ENCODE peak calls at places on chromosomes 4 and X, in five cellular contexts. One of them, this sample, is unnamed.

GRCh38 chr4:82886145-82886942 is 4.6 kb downstream of the SEC31A start:
- DNase-seq in endodermal cell: no peak
- DNase-seq in CD4-positive, alpha-beta T cell: no peak
- DNase-seq in progenitor cell of endocrine pancreas: no peak
- DNase-seq in tibial nerve: no peak
- DNase-seq in this sample: no peak

GRCh38 chr4:11720292-11720691 is 291.6 kb upstream of the HS3ST1 start:
- DNase-seq in CD4-positive, alpha-beta T cell: no peak
- DNase-seq in tibial nerve: no peak
- DNase-seq in endodermal cell: no peak
- DNase-seq in progenitor cell of endocrine pancreas: no peak
- DNase-seq in this sample: no peak

GRCh38 chr4:8765084-8765483 is 106.6 kb downstream of the HMX1 start:
- DNase-seq in CD4-positive, alpha-beta T cell: no peak
- DNase-seq in tibial nerve: no peak
- DNase-seq in endodermal cell: peak; percentile 37
- DNase-seq in progenitor cell of endocrine pancreas: no peak
- DNase-seq in this sample: no peak

GRCh38 chr4:14165253-14165942 is 537.9 kb upstream of the BOD1L1 start:
- DNase-seq in CD4-positive, alpha-beta T cell: no peak
- DNase-seq in endodermal cell: no peak
- DNase-seq in progenitor cell of endocrine pancreas: no peak
- DNase-seq in tibial nerve: no peak
- DNase-seq in this sample: no peak

GRCh38 chr4:74838746-74839370 is 44.5 kb upstream of the BTC start:
- DNase-seq in progenitor cell of endocrine pancreas: no peak
- DNase-seq in endodermal cell: no peak
- DNase-seq in tibial nerve: no peak
- DNase-seq in CD4-positive, alpha-beta T cell: no peak
- DNase-seq in this sample: no peak

GRCh38 chrX:129540068-129540653 is at the start of gene OCRL:
- DNase-seq in tibial nerve: peak; percentile 35
- DNase-seq in CD4-positive, alpha-beta T cell: peak; percentile 33
- DNase-seq in progenitor cell of endocrine pancreas: peak; percentile 81
- DNase-seq in endodermal cell: peak; percentile 89
- DNase-seq in this sample: peak; percentile 46

GRCh38 chrX:103607385-103608304 is at the start of gene TCEAL3:
- DNase-seq in progenitor cell of endocrine pancreas: peak; percentile 30
- DNase-seq in endodermal cell: peak; percentile 87
- DNase-seq in CD4-positive, alpha-beta T cell: peak; percentile 18
- DNase-seq in tibial nerve: peak; percentile 31
- DNase-seq in this sample: peak; percentile 26

GRCh38 chr4:76539979-76540378 is 105.0 kb downstream of the SHROOM3 start:
- DNase-seq in progenitor cell of endocrine pancreas: no peak
- DNase-seq in CD4-positive, alpha-beta T cell: no peak
- DNase-seq in tibial nerve: no peak
- DNase-seq in endodermal cell: no peak
- DNase-seq in this sample: no peak

GRCh38 chr4:1793496-1793840 is 375 bp downstream of the FGFR3 start:
- DNase-seq in CD4-positive, alpha-beta T cell: peak; percentile 20
- DNase-seq in tibial nerve: no peak
- DNase-seq in progenitor cell of endocrine pancreas: no peak
- DNase-seq in endodermal cell: peak; percentile 80
- DNase-seq in this sample: no peak

GRCh38 chr4:181827246-181827645 is 416.0 kb upstream of the TENM3 start:
- DNase-seq in endodermal cell: no peak
- DNase-seq in CD4-positive, alpha-beta T cell: no peak
- DNase-seq in tibial nerve: no peak
- DNase-seq in progenitor cell of endocrine pancreas: no peak
- DNase-seq in this sample: no peak

GRCh38 chrX:131970347-131970746 is 52.8 kb upstream of the STK26 start:
- DNase-seq in CD4-positive, alpha-beta T cell: no peak
- DNase-seq in tibial nerve: no peak
- DNase-seq in progenitor cell of endocrine pancreas: no peak
- DNase-seq in endodermal cell: no peak
- DNase-seq in this sample: no peak

GRCh38 chrX:50827996-50828395 is 14.0 kb upstream of the SHROOM4 start:
- DNase-seq in progenitor cell of endocrine pancreas: no peak
- DNase-seq in endodermal cell: no peak
- DNase-seq in tibial nerve: no peak
- DNase-seq in CD4-positive, alpha-beta T cell: no peak
- DNase-seq in this sample: no peak

GRCh38 chrX:110915579-110915978 is 120.0 kb upstream of the CHRDL1 start:
- DNase-seq in CD4-positive, alpha-beta T cell: no peak
- DNase-seq in progenitor cell of endocrine pancreas: no peak
- DNase-seq in endodermal cell: no peak
- DNase-seq in tibial nerve: no peak
- DNase-seq in this sample: no peak

GRCh38 chrX:50107470-50107869 is 93.3 kb downstream of the AKAP4 start:
- DNase-seq in endodermal cell: no peak
- DNase-seq in tibial nerve: no peak
- DNase-seq in progenitor cell of endocrine pancreas: no peak
- DNase-seq in CD4-positive, alpha-beta T cell: no peak
- DNase-seq in this sample: no peak

GRCh38 chr4:147498031-147498700 is 17.3 kb downstream of the EDNRA start:
- DNase-seq in progenitor cell of endocrine pancreas: no peak
- DNase-seq in endodermal cell: no peak
- DNase-seq in tibial nerve: no peak
- DNase-seq in CD4-positive, alpha-beta T cell: no peak
- DNase-seq in this sample: no peak

GRCh38 chr4:172996571-172997216 is 171.9 kb upstream of the GALNT7 start:
- DNase-seq in progenitor cell of endocrine pancreas: no peak
- DNase-seq in endodermal cell: no peak
- DNase-seq in tibial nerve: no peak
- DNase-seq in CD4-positive, alpha-beta T cell: no peak
- DNase-seq in this sample: no peak

GRCh38 chr4:123588631-123589223 is 192.1 kb downstream of the SPRY1 start:
- DNase-seq in tibial nerve: no peak
- DNase-seq in progenitor cell of endocrine pancreas: no peak
- DNase-seq in CD4-positive, alpha-beta T cell: no peak
- DNase-seq in endodermal cell: no peak
- DNase-seq in this sample: no peak

GRCh38 chr4:65791111-65791806 is 121.0 kb upstream of the EPHA5 start:
- DNase-seq in endodermal cell: no peak
- DNase-seq in progenitor cell of endocrine pancreas: no peak
- DNase-seq in tibial nerve: no peak
- DNase-seq in CD4-positive, alpha-beta T cell: no peak
- DNase-seq in this sample: no peak

GRCh38 chr4:29805871-29806480 is 914.2 kb upstream of the PCDH7 start:
- DNase-seq in CD4-positive, alpha-beta T cell: no peak
- DNase-seq in endodermal cell: no peak
- DNase-seq in progenitor cell of endocrine pancreas: no peak
- DNase-seq in tibial nerve: no peak
- DNase-seq in this sample: no peak

GRCh38 chr4:67573193-67573592 is 14.7 kb downstream of the STAP1 start:
- DNase-seq in endodermal cell: no peak
- DNase-seq in progenitor cell of endocrine pancreas: no peak
- DNase-seq in tibial nerve: no peak
- DNase-seq in CD4-positive, alpha-beta T cell: no peak
- DNase-seq in this sample: no peak

GRCh38 chrX:152892499-152892898 is 5.4 kb upstream of the ZNF185 start:
- DNase-seq in progenitor cell of endocrine pancreas: no peak
- DNase-seq in tibial nerve: no peak
- DNase-seq in endodermal cell: no peak
- DNase-seq in CD4-positive, alpha-beta T cell: no peak
- DNase-seq in this sample: no peak

GRCh38 chrX:111013778-111014455 is 82.1 kb upstream of the PAK3 start:
- DNase-seq in endodermal cell: no peak
- DNase-seq in tibial nerve: no peak
- DNase-seq in progenitor cell of endocrine pancreas: no peak
- DNase-seq in CD4-positive, alpha-beta T cell: no peak
- DNase-seq in this sample: no peak

GRCh38 chr4:53981066-53981465 is 83.3 kb downstream of the CHIC2 start:
- DNase-seq in tibial nerve: no peak
- DNase-seq in endodermal cell: no peak
- DNase-seq in CD4-positive, alpha-beta T cell: no peak
- DNase-seq in progenitor cell of endocrine pancreas: no peak
- DNase-seq in this sample: no peak

GRCh38 chr4:40196724-40197281 is at the start of gene RHOH:
- DNase-seq in endodermal cell: peak; percentile 61
- DNase-seq in progenitor cell of endocrine pancreas: no peak
- DNase-seq in CD4-positive, alpha-beta T cell: peak; percentile 53
- DNase-seq in tibial nerve: no peak
- DNase-seq in this sample: no peak

GRCh38 chrX:36609653-36610585 is 398.2 kb upstream of the FAM47C start:
- DNase-seq in CD4-positive, alpha-beta T cell: no peak
- DNase-seq in endodermal cell: no peak
- DNase-seq in progenitor cell of endocrine pancreas: no peak
- DNase-seq in tibial nerve: no peak
- DNase-seq in this sample: no peak

GRCh38 chr4:95124906-95125504 is 367.2 kb downstream of the BMPR1B start:
- DNase-seq in endodermal cell: peak; percentile 75
- DNase-seq in CD4-positive, alpha-beta T cell: no peak
- DNase-seq in tibial nerve: no peak
- DNase-seq in progenitor cell of endocrine pancreas: no peak
- DNase-seq in this sample: no peak

GRCh38 chr4:87428979-87429378 is 6.6 kb downstream of the NUDT9 start:
- DNase-seq in tibial nerve: no peak
- DNase-seq in CD4-positive, alpha-beta T cell: no peak
- DNase-seq in progenitor cell of endocrine pancreas: no peak
- DNase-seq in endodermal cell: no peak
- DNase-seq in this sample: no peak

GRCh38 chr4:167032876-167033275 is 201.4 kb downstream of the SPOCK3 start:
- DNase-seq in progenitor cell of endocrine pancreas: no peak
- DNase-seq in CD4-positive, alpha-beta T cell: no peak
- DNase-seq in endodermal cell: no peak
- DNase-seq in tibial nerve: no peak
- DNase-seq in this sample: no peak

GRCh38 chr4:28675582-28675981 is 1814.9 kb downstream of the STIM2 start:
- DNase-seq in progenitor cell of endocrine pancreas: no peak
- DNase-seq in endodermal cell: no peak
- DNase-seq in tibial nerve: no peak
- DNase-seq in CD4-positive, alpha-beta T cell: no peak
- DNase-seq in this sample: no peak

GRCh38 chr4:167908816-167909215 is 183.5 kb upstream of the ANXA10 start:
- DNase-seq in CD4-positive, alpha-beta T cell: no peak
- DNase-seq in progenitor cell of endocrine pancreas: no peak
- DNase-seq in tibial nerve: no peak
- DNase-seq in endodermal cell: no peak
- DNase-seq in this sample: no peak

GRCh38 chr4:7660640-7661039 is 225.9 kb upstream of the PSAPL1 start:
- DNase-seq in endodermal cell: peak; percentile 72
- DNase-seq in CD4-positive, alpha-beta T cell: no peak
- DNase-seq in tibial nerve: no peak
- DNase-seq in progenitor cell of endocrine pancreas: no peak
- DNase-seq in this sample: no peak

GRCh38 chr4:52095374-52095773 is 44.3 kb downstream of the SPATA18 start:
- DNase-seq in tibial nerve: no peak
- DNase-seq in progenitor cell of endocrine pancreas: no peak
- DNase-seq in endodermal cell: no peak
- DNase-seq in CD4-positive, alpha-beta T cell: no peak
- DNase-seq in this sample: no peak
- TF ChIP-seq CTCF in tibial nerve: no peak
- TF ChIP-seq CTCF in progenitor cell of endocrine pancreas: no peak
- TF ChIP-seq CTCF in endodermal cell: no peak
- TF ChIP-seq CTCF in CD4-positive, alpha-beta T cell: no peak
- TF ChIP-seq CTCF in this sample: no peak

DNA sequence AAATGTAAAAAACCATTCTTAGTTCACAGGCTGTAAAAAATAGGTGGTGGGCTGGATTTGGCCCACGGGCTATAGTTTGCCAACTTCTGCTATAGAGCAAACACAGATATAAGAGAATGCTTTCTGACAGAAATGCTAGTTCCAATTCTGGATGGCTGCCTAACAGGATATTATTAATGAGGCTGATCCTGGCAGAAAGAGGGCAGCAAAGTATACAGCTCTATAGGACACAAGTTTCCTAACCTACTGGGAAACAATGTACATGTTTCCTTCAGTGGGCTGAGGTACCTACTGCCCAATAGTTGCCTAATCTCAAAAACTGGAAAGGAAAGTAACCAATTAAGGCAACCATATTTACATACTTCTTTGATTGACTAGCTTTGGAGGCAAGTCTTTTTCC is 58.2 kb upstream of the UCP1 start:
- DNase-seq in endodermal cell: no peak
- DNase-seq in tibial nerve: no peak
- DNase-seq in progenitor cell of endocrine pancreas: no peak
- DNase-seq in CD4-positive, alpha-beta T cell: no peak
- DNase-seq in this sample: no peak
- TF ChIP-seq CTCF in endodermal cell: no peak
- TF ChIP-seq CTCF in tibial nerve: no peak
- TF ChIP-seq CTCF in progenitor cell of endocrine pancreas: no peak
- TF ChIP-seq CTCF in CD4-positive, alpha-beta T cell: no peak
- TF ChIP-seq CTCF in this sample: no peak

DNA sequence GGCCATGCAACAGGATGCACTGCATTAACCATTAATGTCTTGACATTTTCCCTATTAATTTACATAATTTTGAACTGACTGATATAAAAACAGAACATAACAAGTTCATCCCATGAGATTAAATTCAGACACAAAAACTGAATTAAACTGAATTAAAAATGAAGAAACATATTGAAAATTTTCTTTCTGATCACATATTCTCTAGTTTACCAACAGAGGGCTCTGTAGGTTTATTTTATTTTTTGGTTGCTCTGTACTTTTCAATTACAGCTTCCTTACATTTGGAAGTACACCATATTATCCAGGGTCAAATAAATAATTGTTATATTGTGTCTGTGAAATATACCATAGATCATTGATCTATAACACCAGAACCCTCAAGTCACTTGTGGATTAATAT is 27.3 kb upstream of the CT83 start:
- DNase-seq in CD4-positive, alpha-beta T cell: no peak
- DNase-seq in progenitor cell of endocrine pancreas: no peak
- DNase-seq in endodermal cell: no peak
- DNase-seq in tibial nerve: no peak
- DNase-seq in this sample: no peak
- TF ChIP-seq CTCF in CD4-positive, alpha-beta T cell: no peak
- TF ChIP-seq CTCF in progenitor cell of endocrine pancreas: peak; percentile 73
- TF ChIP-seq CTCF in endodermal cell: peak; percentile 82
- TF ChIP-seq CTCF in tibial nerve: no peak
- TF ChIP-seq CTCF in this sample: no peak

GRCh38 chrX:88325634-88326033 is 421.4 kb upstream of the CPXCR1 start:
- DNase-seq in CD4-positive, alpha-beta T cell: no peak
- DNase-seq in progenitor cell of endocrine pancreas: no peak
- DNase-seq in tibial nerve: no peak
- DNase-seq in endodermal cell: no peak
- DNase-seq in this sample: no peak
- TF ChIP-seq CTCF in CD4-positive, alpha-beta T cell: no peak
- TF ChIP-seq CTCF in progenitor cell of endocrine pancreas: no peak
- TF ChIP-seq CTCF in tibial nerve: no peak
- TF ChIP-seq CTCF in endodermal cell: no peak
- TF ChIP-seq CTCF in this sample: no peak

DNA sequence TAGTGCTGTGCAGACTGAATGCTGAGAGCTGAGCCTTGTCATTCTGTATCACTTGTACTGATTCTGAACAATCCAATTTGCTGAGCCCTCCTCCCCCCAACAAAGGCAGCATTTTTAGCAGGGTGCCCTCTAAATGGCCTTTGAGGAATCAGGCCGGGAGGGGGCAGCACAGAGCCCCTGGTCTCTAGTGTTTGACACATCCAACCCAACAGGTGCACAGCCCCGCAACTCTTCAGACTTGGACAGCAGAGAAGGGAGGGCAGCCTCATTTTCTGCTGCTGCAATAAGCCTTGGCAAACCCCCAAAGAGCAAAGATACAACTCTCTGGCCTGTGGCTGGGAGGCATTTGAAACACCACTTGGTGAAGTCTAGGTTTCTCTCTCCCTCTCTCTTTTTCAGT is 3.4 kb downstream of the ATP1B4 start:
- DNase-seq in tibial nerve: peak; percentile 11
- DNase-seq in progenitor cell of endocrine pancreas: peak; percentile 13
- DNase-seq in endodermal cell: peak; percentile 85
- DNase-seq in CD4-positive, alpha-beta T cell: peak; percentile 34
- DNase-seq in this sample: no peak
- TF ChIP-seq CTCF in tibial nerve: peak; percentile 20
- TF ChIP-seq CTCF in progenitor cell of endocrine pancreas: peak; percentile 49
- TF ChIP-seq CTCF in endodermal cell: peak; percentile 73
- TF ChIP-seq CTCF in CD4-positive, alpha-beta T cell: peak; percentile 51
- TF ChIP-seq CTCF in this sample: no peak

GRCh38 chrX:29466441-29466840 is 748.9 kb upstream of the MAGEB2 start:
- DNase-seq in tibial nerve: no peak
- DNase-seq in CD4-positive, alpha-beta T cell: no peak
- DNase-seq in endodermal cell: no peak
- DNase-seq in progenitor cell of endocrine pancreas: no peak
- DNase-seq in this sample: no peak
- TF ChIP-seq CTCF in tibial nerve: no peak
- TF ChIP-seq CTCF in CD4-positive, alpha-beta T cell: no peak
- TF ChIP-seq CTCF in endodermal cell: no peak
- TF ChIP-seq CTCF in progenitor cell of endocrine pancreas: no peak
- TF ChIP-seq CTCF in this sample: no peak

This sample was measured in omental fat pad.